ENCODE peak calls at places on chromosomes 12 and 14, in seven cellular contexts. One of them, this sample, is unnamed.
A peak's percentile ranks its signal among the peaks of the same experiment; 100 is the strongest.

GRCh38 chr12:113882690-113883089 is 83.4 kb downstream of the RBM19 start:
- DNase-seq in fibroblast of lung: no peak
- DNase-seq in IMR-90: no peak
- DNase-seq in psoas muscle: no peak
- DNase-seq in cardiac muscle cell: no peak
- DNase-seq in vagina: no peak
- DNase-seq in ovary: no peak
- DNase-seq in this sample: no peak

GRCh38 chr12:85693093-85693665 is 143.0 kb downstream of the RASSF9 start:
- DNase-seq in psoas muscle: no peak
- DNase-seq in ovary: no peak
- DNase-seq in fibroblast of lung: no peak
- DNase-seq in cardiac muscle cell: no peak
- DNase-seq in vagina: no peak
- DNase-seq in IMR-90: no peak
- DNase-seq in this sample: no peak

GRCh38 chr14:85534435-85534834 is 4.5 kb downstream of the FLRT2 start:
- DNase-seq in vagina: no peak
- DNase-seq in ovary: peak; percentile 38
- DNase-seq in cardiac muscle cell: peak; percentile 46
- DNase-seq in psoas muscle: no peak
- DNase-seq in fibroblast of lung: peak; percentile 25
- DNase-seq in IMR-90: peak; percentile 24
- DNase-seq in this sample: no peak

GRCh38 chr12:47755655-47756562 is 2.8 kb downstream of the RAPGEF3 start:
- DNase-seq in vagina: no peak
- DNase-seq in fibroblast of lung: no peak
- DNase-seq in IMR-90: no peak
- DNase-seq in psoas muscle: no peak
- DNase-seq in ovary: no peak
- DNase-seq in cardiac muscle cell: no peak
- DNase-seq in this sample: no peak

GRCh38 chr14:92625213-92625612 is 111.6 kb downstream of the RIN3 start:
- DNase-seq in psoas muscle: no peak
- DNase-seq in vagina: no peak
- DNase-seq in IMR-90: peak; percentile 96
- DNase-seq in fibroblast of lung: peak; percentile 94
- DNase-seq in ovary: no peak
- DNase-seq in cardiac muscle cell: no peak
- DNase-seq in this sample: no peak

GRCh38 chr12:67068204-67068731 is 200.9 kb upstream of the CAND1 start:
- DNase-seq in psoas muscle: no peak
- DNase-seq in IMR-90: no peak
- DNase-seq in fibroblast of lung: no peak
- DNase-seq in cardiac muscle cell: peak; percentile 45
- DNase-seq in vagina: no peak
- DNase-seq in ovary: peak; percentile 24
- DNase-seq in this sample: no peak

GRCh38 chr14:67881225-67881624 is 61.6 kb downstream of the RAD51B start:
- DNase-seq in vagina: no peak
- DNase-seq in ovary: no peak
- DNase-seq in psoas muscle: no peak
- DNase-seq in cardiac muscle cell: peak; percentile 5
- DNase-seq in IMR-90: no peak
- DNase-seq in fibroblast of lung: no peak
- DNase-seq in this sample: no peak

GRCh38 chr12:47770086-47770726 is 2.8 kb upstream of the SLC48A1 start:
- DNase-seq in psoas muscle: no peak
- DNase-seq in IMR-90: peak; percentile 55
- DNase-seq in fibroblast of lung: peak; percentile 58
- DNase-seq in vagina: no peak
- DNase-seq in cardiac muscle cell: no peak
- DNase-seq in ovary: no peak
- DNase-seq in this sample: no peak

GRCh38 chr12:57687862-57688261 is 6.1 kb upstream of the OS9 start:
- DNase-seq in vagina: no peak
- DNase-seq in psoas muscle: no peak
- DNase-seq in cardiac muscle cell: no peak
- DNase-seq in IMR-90: no peak
- DNase-seq in ovary: no peak
- DNase-seq in fibroblast of lung: no peak
- DNase-seq in this sample: no peak

GRCh38 chr12:27899151-27899661 is 73.3 kb downstream of the PTHLH start:
- DNase-seq in cardiac muscle cell: peak; percentile 3
- DNase-seq in fibroblast of lung: peak; percentile 99
- DNase-seq in vagina: no peak
- DNase-seq in psoas muscle: no peak
- DNase-seq in ovary: no peak
- DNase-seq in IMR-90: peak; percentile 100
- DNase-seq in this sample: no peak

GRCh38 chr12:62934799-62935674 is at the start of gene PPM1H:
- DNase-seq in IMR-90: peak; percentile 11
- DNase-seq in cardiac muscle cell: peak; percentile 89
- DNase-seq in vagina: no peak
- DNase-seq in ovary: peak; percentile 60
- DNase-seq in fibroblast of lung: peak; percentile 14
- DNase-seq in psoas muscle: peak; percentile 58
- DNase-seq in this sample: peak; percentile 76

GRCh38 chr14:65864549-65864948 is 452.0 kb downstream of the FUT8 start:
- DNase-seq in IMR-90: no peak
- DNase-seq in psoas muscle: no peak
- DNase-seq in fibroblast of lung: no peak
- DNase-seq in ovary: no peak
- DNase-seq in cardiac muscle cell: no peak
- DNase-seq in vagina: no peak
- DNase-seq in this sample: no peak

GRCh38 chr14:23352506-23353432 is at the start of gene SLC22A17:
- DNase-seq in cardiac muscle cell: peak; percentile 91
- DNase-seq in vagina: peak; percentile 91
- DNase-seq in psoas muscle: peak; percentile 69
- DNase-seq in ovary: peak; percentile 90
- DNase-seq in fibroblast of lung: peak; percentile 88
- DNase-seq in IMR-90: peak; percentile 92
- DNase-seq in this sample: peak; percentile 88

GRCh38 chr12:49339464-49339861 is 2.5 kb upstream of the C1QL4 start:
- DNase-seq in cardiac muscle cell: no peak
- DNase-seq in ovary: no peak
- DNase-seq in fibroblast of lung: no peak
- DNase-seq in psoas muscle: no peak
- DNase-seq in IMR-90: no peak
- DNase-seq in vagina: no peak
- DNase-seq in this sample: no peak

GRCh38 chr12:69987453-69988102 is 162.6 kb downstream of the MYRFL start:
- DNase-seq in IMR-90: peak; percentile 94
- DNase-seq in vagina: no peak
- DNase-seq in cardiac muscle cell: peak; percentile 13
- DNase-seq in ovary: no peak
- DNase-seq in fibroblast of lung: peak; percentile 89
- DNase-seq in psoas muscle: no peak
- DNase-seq in this sample: no peak

GRCh38 chr12:22396253-22396652 is 61.7 kb upstream of the ST8SIA1 start:
- DNase-seq in IMR-90: no peak
- DNase-seq in ovary: no peak
- DNase-seq in vagina: no peak
- DNase-seq in fibroblast of lung: no peak
- DNase-seq in cardiac muscle cell: no peak
- DNase-seq in psoas muscle: no peak
- DNase-seq in this sample: no peak

GRCh38 chr14:22124071-22124613 is 450.5 kb upstream of the OR4E1 start:
- DNase-seq in cardiac muscle cell: no peak
- DNase-seq in psoas muscle: no peak
- DNase-seq in IMR-90: no peak
- DNase-seq in vagina: no peak
- DNase-seq in fibroblast of lung: no peak
- DNase-seq in ovary: no peak
- DNase-seq in this sample: no peak

GRCh38 chr12:130628304-130628703 is 87.8 kb downstream of the RIMBP2 start:
- DNase-seq in cardiac muscle cell: no peak
- DNase-seq in fibroblast of lung: no peak
- DNase-seq in IMR-90: no peak
- DNase-seq in psoas muscle: no peak
- DNase-seq in vagina: no peak
- DNase-seq in ovary: no peak
- DNase-seq in this sample: peak; percentile 46

GRCh38 chr14:27528328-27528727 is 930.5 kb upstream of the NOVA1 start:
- DNase-seq in cardiac muscle cell: peak; percentile 56
- DNase-seq in fibroblast of lung: peak; percentile 9
- DNase-seq in psoas muscle: no peak
- DNase-seq in ovary: no peak
- DNase-seq in vagina: no peak
- DNase-seq in IMR-90: no peak
- DNase-seq in this sample: no peak

GRCh38 chr12:27505124-27505523 is 18.9 kb upstream of the PPFIBP1 start:
- DNase-seq in IMR-90: peak; percentile 57
- DNase-seq in vagina: no peak
- DNase-seq in ovary: no peak
- DNase-seq in psoas muscle: no peak
- DNase-seq in fibroblast of lung: peak; percentile 67
- DNase-seq in cardiac muscle cell: no peak
- DNase-seq in this sample: no peak

GRCh38 chr14:103546651-103547454 is 15.6 kb downstream of the BAG5 start:
- DNase-seq in vagina: no peak
- DNase-seq in ovary: peak; percentile 84
- DNase-seq in psoas muscle: peak; percentile 79
- DNase-seq in cardiac muscle cell: peak; percentile 69
- DNase-seq in IMR-90: no peak
- DNase-seq in fibroblast of lung: no peak
- DNase-seq in this sample: no peak

GRCh38 chr14:33972522-33973162 is 21.8 kb upstream of the EGLN3 start:
- DNase-seq in ovary: no peak
- DNase-seq in IMR-90: no peak
- DNase-seq in vagina: no peak
- DNase-seq in cardiac muscle cell: no peak
- DNase-seq in psoas muscle: no peak
- DNase-seq in fibroblast of lung: no peak
- DNase-seq in this sample: no peak

GRCh38 chr14:33967138-33967537 is 16.3 kb upstream of the EGLN3 start:
- DNase-seq in IMR-90: no peak
- DNase-seq in fibroblast of lung: no peak
- DNase-seq in psoas muscle: no peak
- DNase-seq in ovary: no peak
- DNase-seq in cardiac muscle cell: no peak
- DNase-seq in vagina: no peak
- DNase-seq in this sample: no peak

GRCh38 chr14:33964599-33965317 is 13.9 kb upstream of the EGLN3 start:
- DNase-seq in ovary: no peak
- DNase-seq in vagina: no peak
- DNase-seq in IMR-90: no peak
- DNase-seq in psoas muscle: no peak
- DNase-seq in cardiac muscle cell: no peak
- DNase-seq in fibroblast of lung: no peak
- DNase-seq in this sample: no peak

GRCh38 chr14:33966276-33966675 is 15.4 kb upstream of the EGLN3 start:
- DNase-seq in psoas muscle: no peak
- DNase-seq in cardiac muscle cell: no peak
- DNase-seq in IMR-90: no peak
- DNase-seq in ovary: no peak
- DNase-seq in vagina: no peak
- DNase-seq in fibroblast of lung: no peak
- DNase-seq in this sample: no peak

GRCh38 chr14:33968722-33969121 is 17.8 kb upstream of the EGLN3 start:
- DNase-seq in psoas muscle: no peak
- DNase-seq in ovary: no peak
- DNase-seq in fibroblast of lung: no peak
- DNase-seq in vagina: no peak
- DNase-seq in IMR-90: no peak
- DNase-seq in cardiac muscle cell: no peak
- DNase-seq in this sample: no peak
- TF ChIP-seq CTCF in psoas muscle: no peak
- TF ChIP-seq CTCF in ovary: no peak
- TF ChIP-seq CTCF in fibroblast of lung: no peak
- TF ChIP-seq CTCF in vagina: no peak
- TF ChIP-seq CTCF in IMR-90: no peak
- TF ChIP-seq CTCF in cardiac muscle cell: no peak
- TF ChIP-seq CTCF in this sample: no peak

DNA sequence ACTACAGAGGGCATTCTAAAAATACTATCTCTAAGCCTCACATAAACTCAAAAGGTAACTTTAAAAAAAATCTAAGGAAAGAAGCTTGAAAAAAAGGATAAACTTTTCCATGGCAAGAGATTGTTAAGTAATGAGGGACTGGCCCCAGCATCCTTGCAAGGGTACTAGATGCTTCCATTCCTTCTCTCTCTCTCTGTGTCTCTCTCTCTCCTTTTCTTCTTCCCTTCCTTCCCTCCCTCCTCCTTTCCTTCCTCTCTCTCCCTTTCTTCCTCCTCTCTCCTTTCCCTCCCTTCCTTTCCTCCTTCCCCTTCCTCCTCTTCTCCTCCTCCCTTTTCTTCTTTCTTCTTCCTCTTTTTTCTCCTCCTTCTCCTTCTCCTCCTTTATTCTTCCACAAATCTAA is 23.8 kb downstream of the CNTN1 start:
- DNase-seq in psoas muscle: no peak
- DNase-seq in ovary: no peak
- DNase-seq in cardiac muscle cell: no peak
- DNase-seq in vagina: no peak
- DNase-seq in IMR-90: no peak
- DNase-seq in fibroblast of lung: no peak
- DNase-seq in this sample: no peak
- H3K4me3 ChIP-seq in psoas muscle: no peak overlapping the region
- H3K4me3 ChIP-seq in ovary: no peak overlapping the region
- H3K4me3 ChIP-seq in cardiac muscle cell: no peak overlapping the region
- H3K4me3 ChIP-seq in vagina: no peak overlapping the region
- H3K4me3 ChIP-seq in IMR-90: no peak overlapping the region
- H3K4me3 ChIP-seq in fibroblast of lung: no peak overlapping the region
- H3K4me3 ChIP-seq in this sample: no peak overlapping the region

DNA sequence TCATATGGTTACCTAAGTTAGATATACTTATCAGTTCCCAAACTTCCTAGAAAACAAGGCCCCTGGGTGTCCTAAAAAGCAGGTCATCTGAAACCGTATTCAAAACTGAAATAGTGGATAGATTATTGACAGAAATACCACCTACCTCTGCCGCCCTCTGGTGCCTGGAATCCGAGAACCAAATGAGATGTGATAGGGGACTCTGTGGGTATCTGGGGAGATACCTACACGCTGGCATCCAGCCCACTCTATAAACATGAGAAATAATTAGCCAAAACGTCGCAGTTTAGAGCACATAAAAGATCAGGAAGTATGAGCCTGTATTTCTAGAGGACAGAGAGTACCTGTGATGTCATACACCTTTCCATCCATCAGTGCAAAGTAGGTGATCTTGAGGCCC is 4.4 kb downstream of the ORMDL2 start:
- DNase-seq in IMR-90: no peak
- DNase-seq in psoas muscle: no peak
- DNase-seq in cardiac muscle cell: peak; percentile 42
- DNase-seq in ovary: no peak
- DNase-seq in fibroblast of lung: no peak
- DNase-seq in vagina: peak; percentile 58
- DNase-seq in this sample: no peak
- H3K27ac ChIP-seq in IMR-90: no peak overlapping the region
- H3K27ac ChIP-seq in psoas muscle: no peak overlapping the region
- H3K27ac ChIP-seq in cardiac muscle cell: peak overlapping the region; percentile 6
- H3K27ac ChIP-seq in ovary: no peak overlapping the region
- H3K27ac ChIP-seq in fibroblast of lung: no peak overlapping the region
- H3K27ac ChIP-seq in vagina: no peak overlapping the region
- H3K27ac ChIP-seq in this sample: no peak overlapping the region

GRCh38 chr12:9027156-9027555 is 37.8 kb downstream of the KLRG1 start:
- DNase-seq in psoas muscle: no peak
- DNase-seq in IMR-90: no peak
- DNase-seq in cardiac muscle cell: no peak
- DNase-seq in fibroblast of lung: no peak
- DNase-seq in ovary: no peak
- DNase-seq in vagina: no peak
- DNase-seq in this sample: no peak

GRCh38 chr12:9022592-9022991 is 33.2 kb downstream of the KLRG1 start:
- DNase-seq in psoas muscle: no peak
- DNase-seq in fibroblast of lung: no peak
- DNase-seq in cardiac muscle cell: no peak
- DNase-seq in IMR-90: no peak
- DNase-seq in vagina: no peak
- DNase-seq in ovary: no peak
- DNase-seq in this sample: no peak

GRCh38 chr12:9024512-9024911 is 35.2 kb downstream of the KLRG1 start:
- DNase-seq in vagina: no peak
- DNase-seq in cardiac muscle cell: no peak
- DNase-seq in ovary: no peak
- DNase-seq in psoas muscle: no peak
- DNase-seq in IMR-90: no peak
- DNase-seq in fibroblast of lung: no peak
- DNase-seq in this sample: no peak
- TF ChIP-seq CTCF in vagina: no peak
- TF ChIP-seq CTCF in cardiac muscle cell: no peak
- TF ChIP-seq CTCF in ovary: no peak
- TF ChIP-seq CTCF in psoas muscle: no peak
- TF ChIP-seq CTCF in IMR-90: no peak
- TF ChIP-seq CTCF in fibroblast of lung: no peak
- TF ChIP-seq CTCF in this sample: no peak